ENCODE peak calls at places on chromosome 2, in eight cellular contexts. V is A549, K is OCI-LY7, N is lower lobe of right lung, Z is thyroid gland, I is tibial nerve, X is cardiac muscle cell, D is upper lobe of right lung. C is an unnamed sample.

GRCh38 chr2:135563793-135564192 is 32.5 kb downstream of the R3HDM1 start:
- DNase-seq in Z (no peak), N (no peak), K (no peak), X (peak), V (no peak), I (no peak), D (no peak), C (no peak)

GRCh38 chr2:12177052-12177994 is 430.9 kb downstream of the LPIN1 start:
- DNase-seq in Z (no peak), X (peak), K (peak), I (peak), V (peak), N (no peak), D (no peak), C (peak)

GRCh38 chr2:236085647-236086046 is 82.5 kb downstream of the GBX2 start:
- DNase-seq in I (no peak), D (no peak), N (no peak), V (no peak), Z (no peak), K (no peak), X (no peak), C (no peak)

GRCh38 chr2:239311132-239312040 is 89.4 kb downstream of the HDAC4 start:
- DNase-seq in I (no peak), D (peak), V (no peak), Z (peak), K (no peak), N (peak), X (no peak), C (peak)

GRCh38 chr2:15755528-15755927 is 163.9 kb downstream of the DDX1 start:
- DNase-seq in I (no peak), X (no peak), D (no peak), N (no peak), K (no peak), Z (no peak), V (no peak), C (no peak)

GRCh38 chr2:12619975-12620374 is 96.8 kb upstream of the TRIB2 start:
- DNase-seq in Z (no peak), K (no peak), V (no peak), X (peak), D (no peak), N (no peak), I (peak), C (no peak)

GRCh38 chr2:45822272-45822630 is 170.8 kb downstream of the PRKCE start:
- DNase-seq in K (no peak), X (no peak), V (no peak), I (no peak), N (no peak), D (no peak), Z (peak), C (no peak)

GRCh38 chr2:32572737-32573136 is 55.1 kb upstream of the TTC27 start:
- DNase-seq in X (no peak), N (no peak), I (no peak), D (no peak), K (peak), V (no peak), Z (no peak), C (no peak)

GRCh38 chr2:230007931-230008707 is 60.6 kb downstream of the SLC16A14 start:
- DNase-seq in V (peak), K (peak), X (peak), Z (peak), N (peak), D (peak), I (peak), C (peak)

GRCh38 chr2:190668892-190669291 is 20.0 kb downstream of the NAB1 start:
- DNase-seq in N (no peak), K (no peak), I (no peak), Z (no peak), V (peak), D (no peak), X (no peak), C (no peak)

GRCh38 chr2:67313536-67313935 is 83.6 kb upstream of the ETAA1 start:
- DNase-seq in V (no peak), I (no peak), K (no peak), X (no peak), D (no peak), Z (no peak), N (no peak), C (no peak)

GRCh38 chr2:128420776-128421175 is 102.1 kb upstream of the HS6ST1 start:
- DNase-seq in V (no peak), K (no peak), I (no peak), D (peak), X (no peak), N (no peak), Z (no peak), C (no peak)

GRCh38 chr2:216740557-216741222 is 45.3 kb upstream of the IGFBP5 start:
- DNase-seq in X (peak), V (no peak), N (no peak), D (no peak), Z (peak), I (no peak), K (no peak), C (no peak)

GRCh38 chr2:3296182-3296972 is 81.2 kb downstream of the EIPR1 start:
- DNase-seq in D (no peak), Z (no peak), K (no peak), N (no peak), V (no peak), I (no peak), X (no peak), C (no peak)

GRCh38 chr2:196200557-196200956 is 29.2 kb upstream of the STK17B start:
- DNase-seq in D (no peak), Z (no peak), X (no peak), I (no peak), K (peak), V (no peak), N (no peak), C (no peak)

GRCh38 chr2:217307023-217307422 is 447.2 kb upstream of the TNP1 start:
- DNase-seq in K (no peak), X (no peak), Z (peak), V (no peak), D (no peak), I (no peak), N (no peak), C (peak)

GRCh38 chr2:120245520-120245835 is 7.2 kb upstream of the RALB start:
- DNase-seq in X (no peak), V (no peak), I (no peak), K (no peak), Z (no peak), D (no peak), N (no peak), C (no peak)

GRCh38 chr2:236705295-236706114 is 135.9 kb downstream of the ACKR3 start:
- DNase-seq in I (no peak), D (no peak), Z (no peak), X (peak), N (no peak), V (no peak), K (no peak), C (no peak)

GRCh38 chr2:108460345-108461037 is 11.5 kb downstream of the GCC2 start:
- DNase-seq in D (no peak), V (no peak), K (no peak), X (no peak), Z (no peak), N (no peak), I (no peak), C (no peak)

GRCh38 chr2:41900299-41900698 is 147.5 kb upstream of the PKDCC start:
- DNase-seq in K (no peak), I (no peak), D (no peak), X (no peak), N (no peak), Z (no peak), V (no peak), C (no peak)

GRCh38 chr2:71004356-71004755 is 9.7 kb upstream of the TEX261 start:
- DNase-seq in I (no peak), Z (no peak), D (peak), N (no peak), K (no peak), V (no peak), X (no peak), C (no peak)

GRCh38 chr2:1494257-1494656 is 81.0 kb downstream of the TPO start:
- DNase-seq in D (peak), N (no peak), V (no peak), K (no peak), Z (no peak), I (no peak), X (no peak), C (no peak)

GRCh38 chr2:159053186-159054031 is 85.0 kb downstream of the TANC1 start:
- DNase-seq in N (no peak), I (no peak), K (no peak), X (peak), Z (no peak), V (no peak), D (no peak), C (no peak)

GRCh38 chr2:180307096-180307495 is 300.0 kb upstream of the CWC22 start:
- DNase-seq in V (no peak), X (no peak), D (no peak), N (no peak), K (no peak), I (no peak), Z (no peak), C (no peak)

GRCh38 chr2:72826156-72826477 is 284 bp upstream of the EXOC6B start:
- DNase-seq in K (no peak), Z (no peak), D (no peak), N (no peak), V (no peak), X (no peak), I (no peak), C (no peak)

DNA sequence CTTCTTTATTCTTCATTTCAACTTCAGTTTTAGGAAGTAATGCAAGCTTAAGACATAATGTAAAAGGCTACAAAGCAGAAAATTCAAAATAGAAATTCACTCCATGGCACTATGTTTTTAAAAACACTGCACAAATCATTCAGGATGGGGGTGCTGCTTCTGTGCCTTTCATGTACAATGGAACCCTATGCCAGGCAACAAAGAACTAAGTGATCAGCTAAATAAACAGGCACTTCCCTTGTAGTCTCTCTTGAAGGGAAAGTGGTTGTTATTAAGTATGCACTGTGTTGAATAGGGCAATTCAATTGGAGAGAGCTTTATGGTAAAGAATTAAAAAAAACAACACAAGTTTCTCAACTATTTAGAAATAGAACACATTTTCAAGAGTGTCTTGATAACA is 10.9 kb upstream of the ERBB4 start:
- DNase-seq in N (no peak), X (no peak), Z (no peak), I (no peak), K (no peak), D (no peak), V (no peak), C (no peak)
- H3K27ac ChIP-seq in N (no peak), X (peak), Z (no peak), I (no peak), K (no peak), D (no peak), V (no peak), C (no peak)

DNA sequence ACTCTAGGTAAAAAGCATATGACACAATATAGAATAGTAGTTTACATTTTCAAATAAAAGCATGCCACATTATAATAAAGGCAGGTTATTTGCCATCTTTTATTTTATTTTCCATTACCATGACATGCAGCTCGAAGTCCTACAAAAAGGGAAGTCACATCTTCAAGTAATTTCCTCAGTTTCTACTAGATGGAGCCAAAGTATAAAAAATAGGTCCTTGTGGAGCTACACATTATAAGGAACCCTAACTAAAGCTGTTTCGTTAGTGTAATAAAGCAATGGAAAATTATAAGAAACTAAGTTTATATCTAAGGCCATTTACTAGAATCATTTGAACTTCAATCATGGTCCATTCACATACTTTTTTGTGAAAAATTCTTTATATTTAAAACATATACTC is 674.5 kb downstream of the KCNJ3 start:
- DNase-seq in N (no peak), D (no peak), K (peak), Z (no peak), I (no peak), X (peak), V (no peak), C (no peak)
- TF ChIP-seq CTCF in N (peak), D (peak), K (peak), Z (no peak), I (peak), X (peak), V (peak), C (no peak)

GRCh38 chr2:174593041-174593440 is 4.6 kb downstream of the WIPF1 start:
- DNase-seq in X (no peak), N (no peak), I (no peak), K (no peak), Z (no peak), D (no peak), V (no peak), C (no peak)

GRCh38 chr2:174595415-174595814 is 2.2 kb downstream of the WIPF1 start:
- DNase-seq in X (no peak), I (no peak), D (no peak), K (peak), N (no peak), V (no peak), Z (no peak), C (no peak)

GRCh38 chr2:174595904-174596397 is 1.7 kb downstream of the WIPF1 start:
- DNase-seq in N (no peak), K (peak), X (no peak), I (no peak), D (no peak), Z (no peak), V (no peak), C (no peak)

GRCh38 chr2:174593574-174594203 is 3.9 kb downstream of the WIPF1 start:
- DNase-seq in D (no peak), K (peak), N (no peak), Z (no peak), V (no peak), X (peak), I (peak), C (no peak)

DNA sequence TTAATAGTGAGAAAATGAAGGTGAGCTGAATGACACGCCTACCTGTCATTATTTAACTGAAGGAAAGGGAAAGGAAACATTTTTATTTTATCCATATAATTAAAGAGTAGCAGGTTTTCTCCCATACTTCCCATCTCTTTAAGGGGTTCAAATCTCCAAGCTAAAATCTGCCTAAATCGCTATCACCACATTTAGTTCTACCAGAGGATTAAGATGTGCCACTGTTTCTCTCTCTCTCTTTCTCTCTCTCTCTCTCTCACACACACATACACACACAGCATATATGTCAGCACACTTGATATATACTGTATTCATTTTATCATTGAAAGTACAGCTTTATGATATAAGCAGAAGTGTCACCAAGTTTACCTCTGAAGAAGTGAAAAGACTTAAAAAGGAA is 3.2 kb downstream of the WIPF1 start:
- DNase-seq in N (no peak), D (no peak), K (peak), I (no peak), X (no peak), Z (no peak), V (no peak), C (no peak)
- H3K27ac ChIP-seq in N (peak), D (peak), K (peak), I (peak), X (no peak), Z (no peak), V (no peak), C (peak)

GRCh38 chr2:234558642-234559041 is 61.8 kb upstream of the ARL4C start:
- DNase-seq in D (no peak), Z (no peak), K (no peak), X (peak), V (no peak), N (no peak), I (no peak), C (no peak)
- TF ChIP-seq CTCF in D (no peak), Z (no peak), K (no peak), X (no peak), V (no peak), N (no peak), I (no peak), C (no peak)

GRCh38 chr2:26540306-26540705 is 62.4 kb upstream of the OTOF start:
- DNase-seq in X (no peak), V (no peak), D (peak), K (no peak), N (no peak), Z (no peak), I (no peak), C (no peak)
- H3K27ac ChIP-seq in X (no peak), V (no peak), D (no peak), K (no peak), N (no peak), Z (no peak), I (no peak), C (no peak)

GRCh38 chr2:28624798-28625701 is 126.6 kb upstream of the PPP1CB start:
- DNase-seq in X (peak), I (peak), D (peak), Z (peak), K (no peak), N (peak), V (no peak), C (peak)
- TF ChIP-seq CTCF in X (peak), I (no peak), D (peak), Z (no peak), K (no peak), N (no peak), V (no peak), C (no peak)

DNA sequence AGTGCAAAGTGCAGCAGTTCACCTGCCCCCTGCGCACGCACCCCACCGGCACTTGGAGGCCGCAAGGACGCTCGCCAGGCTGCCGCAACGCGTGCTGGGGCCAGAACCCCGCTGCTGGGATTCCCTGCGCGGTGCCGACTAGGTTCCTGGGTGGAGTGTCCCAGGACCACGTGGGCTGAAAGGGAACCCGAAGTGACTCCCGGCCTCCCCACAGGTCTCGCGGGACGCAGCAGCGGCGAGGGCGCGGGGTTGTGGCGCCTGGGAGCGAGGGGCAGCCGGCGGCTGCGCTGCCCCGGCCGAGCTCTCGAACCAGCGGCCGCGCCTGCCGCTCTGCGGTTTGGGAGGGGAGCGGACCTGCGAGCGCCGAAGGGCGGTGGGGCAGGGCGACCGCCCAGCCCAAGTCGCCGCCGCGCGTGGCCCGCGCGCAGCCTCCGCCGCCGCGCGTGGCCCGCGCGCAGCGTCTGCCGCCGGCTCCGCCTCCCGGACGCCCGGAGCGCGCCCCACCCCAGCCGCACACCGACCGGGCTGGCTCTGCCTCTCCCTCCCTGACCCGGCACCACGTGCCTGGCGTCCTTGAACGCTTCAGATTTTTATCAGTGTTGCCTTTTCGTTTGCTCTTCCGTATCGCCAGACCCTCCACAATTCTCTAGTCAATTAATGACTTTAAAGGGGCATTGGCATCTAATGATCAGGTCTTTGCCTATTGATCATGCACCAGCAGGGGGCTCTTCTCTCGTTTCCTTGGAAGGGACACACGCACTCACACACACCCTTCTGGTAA is at the start of gene FTCDNL1:
- DNase-seq in I (peak), K (peak), N (peak), V (peak), Z (peak), X (peak), D (peak), C (peak)
- H3K27ac ChIP-seq in I (peak), K (no peak), N (peak), V (peak), Z (peak), X (no peak), D (peak), C (peak)

GRCh38 chr2:97996679-97997078 is 931 bp upstream of the TMEM131 start:
- DNase-seq in K (no peak), N (no peak), D (peak), X (no peak), I (no peak), Z (no peak), V (no peak), C (no peak)

GRCh38 chr2:97993926-97994325 is 1.8 kb downstream of the TMEM131 start:
- DNase-seq in I (no peak), V (no peak), Z (no peak), X (no peak), K (no peak), D (no peak), N (no peak), C (no peak)

GRCh38 chr2:97995734-97996624 is at the start of gene TMEM131:
- DNase-seq in Z (peak), D (peak), X (peak), K (peak), N (peak), V (peak), I (peak), C (peak)

GRCh38 chr2:97992836-97993825 is 2.6 kb downstream of the TMEM131 start:
- DNase-seq in Z (no peak), V (no peak), D (no peak), K (no peak), X (no peak), I (no peak), N (no peak), C (no peak)

DNA sequence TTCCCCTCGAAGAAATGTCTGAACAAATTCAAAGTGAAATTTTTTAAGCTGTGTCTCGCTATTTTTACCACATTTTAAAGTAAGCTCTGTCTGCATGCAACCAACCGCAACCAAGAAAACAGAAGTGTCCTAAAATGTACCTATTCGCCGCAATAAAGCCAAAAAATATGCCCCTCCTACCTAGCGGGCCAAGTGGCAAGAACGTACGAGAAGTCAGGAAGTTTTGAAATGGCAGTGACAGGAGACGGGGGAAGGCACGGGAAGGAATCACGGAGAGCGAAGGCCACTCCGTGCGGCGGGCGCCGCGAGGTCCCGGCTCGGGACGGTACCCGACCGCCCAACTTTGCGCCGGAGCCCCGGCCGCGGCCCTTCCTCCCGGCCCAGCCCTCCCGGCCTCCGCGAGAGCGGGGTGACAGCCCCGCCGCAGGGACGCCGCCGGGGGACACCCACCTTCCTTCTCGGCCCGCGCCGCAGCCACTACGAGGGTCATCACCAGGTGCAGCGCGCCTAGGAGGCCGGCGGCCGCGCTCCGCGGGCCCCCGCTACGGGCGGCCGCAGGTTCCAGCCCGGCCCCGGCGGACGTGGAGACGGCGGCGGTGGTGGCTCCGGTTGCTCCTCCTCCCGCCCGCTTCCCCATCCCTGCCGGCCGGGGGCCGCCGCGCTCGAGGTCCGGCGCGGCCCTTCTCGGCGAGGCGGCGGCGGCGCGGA is 568 bp downstream of the TMEM131 start:
- DNase-seq in K (peak), X (peak), V (peak), N (peak), I (no peak), Z (peak), D (no peak), C (peak)
- TF ChIP-seq CTCF in K (no peak), X (no peak), V (no peak), N (no peak), I (no peak), Z (no peak), D (no peak), C (no peak)

C was measured in left ventricle myocardium inferior.